ENCODE peak calls at places on chromosome 3, in eight cellular contexts. F is fibroblast of lung; Q is H9; K is CD4-positive, CD25-positive, alpha-beta regulatory T cell; L is CD8-positive, alpha-beta T cell; U is A549; G is NT2/D1; R is aorta. Y is an unnamed sample.

GRCh38 chr3:112699436-112699978 is 58.6 kb upstream of the CCDC80 start:
- DNase-seq in F (peak; percentile 87), Q (no peak), K (no peak), L (no peak), U (peak; percentile 79), G (no peak), R (no peak), Y (no peak)

GRCh38 chr3:113952921-113953320 is 5.1 kb downstream of the ZDHHC23 start:
- DNase-seq in F (no peak), Q (no peak), K (no peak), L (no peak), U (no peak), G (no peak), R (no peak), Y (no peak)

GRCh38 chr3:42014443-42014945 is 52.6 kb upstream of the ULK4 start:
- DNase-seq in F (no peak), Q (no peak), K (no peak), L (no peak), U (no peak), G (no peak), R (no peak), Y (no peak)

GRCh38 chr3:134640378-134640777 is 10.4 kb downstream of the KY start:
- DNase-seq in F (no peak), Q (peak; percentile 9), K (no peak), L (no peak), U (no peak), G (no peak), R (no peak), Y (no peak)

GRCh38 chr3:128488995-128489859 is 3.8 kb downstream of the GATA2 start:
- DNase-seq in F (peak; percentile 69), Q (peak; percentile 52), K (no peak), L (no peak), U (no peak), G (no peak), R (peak; percentile 86), Y (no peak)

GRCh38 chr3:8220291-8220690 is 281.3 kb upstream of the LMCD1 start:
- DNase-seq in F (peak; percentile 28), Q (no peak), K (no peak), L (no peak), U (peak; percentile 29), G (no peak), R (no peak), Y (no peak)

GRCh38 chr3:4581040-4581439 is 87.9 kb downstream of the ITPR1 start:
- DNase-seq in F (no peak), Q (no peak), K (no peak), L (no peak), U (no peak), G (no peak), R (no peak), Y (no peak)

GRCh38 chr3:46312996-46313395 is 40.9 kb upstream of the CCR2 start:
- DNase-seq in F (no peak), Q (no peak), K (no peak), L (no peak), U (no peak), G (no peak), R (no peak), Y (no peak)

GRCh38 chr3:32257641-32258438 is 19.4 kb downstream of the CMTM8 start:
- DNase-seq in F (no peak), Q (no peak), K (no peak), L (no peak), U (peak; percentile 44), G (no peak), R (no peak), Y (no peak)

GRCh38 chr3:32256206-32256605 is 17.7 kb downstream of the CMTM8 start:
- DNase-seq in F (no peak), Q (no peak), K (no peak), L (no peak), U (no peak), G (no peak), R (no peak), Y (no peak)

GRCh38 chr3:32255345-32255744 is 16.9 kb downstream of the CMTM8 start:
- DNase-seq in F (no peak), Q (no peak), K (no peak), L (no peak), U (no peak), G (no peak), R (no peak), Y (no peak)

GRCh38 chr3:32257042-32257441 is 18.6 kb downstream of the CMTM8 start:
- DNase-seq in F (no peak), Q (no peak), K (no peak), L (no peak), U (no peak), G (no peak), R (no peak), Y (no peak)

DNA sequence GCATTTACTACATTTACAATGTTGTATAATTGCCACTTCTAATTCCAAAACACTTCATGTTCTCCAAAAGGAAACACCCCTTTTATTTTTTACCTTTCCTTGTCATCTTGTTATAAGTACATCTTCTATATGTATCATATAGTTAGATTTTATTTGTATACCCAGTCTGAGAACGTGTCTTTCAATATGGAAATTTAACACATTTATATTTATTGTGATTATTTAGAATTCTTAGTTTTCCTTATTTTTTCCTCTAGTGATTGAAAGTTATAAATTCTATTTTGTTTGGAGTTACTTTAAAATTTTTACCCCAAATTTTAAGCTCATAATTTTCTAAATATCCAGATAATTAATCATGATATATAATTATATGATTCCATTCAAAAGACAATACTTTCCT is 15.8 kb downstream of the CMTM8 start:
- DNase-seq in F (no peak), Q (no peak), K (no peak), L (no peak), U (no peak), G (no peak), R (no peak), Y (no peak)
- H3K9me3 ChIP-seq in F (no peaks in the 10 kb centered on the region), Q (no peaks in the 10 kb centered on the region), K (no peaks in the 10 kb centered on the region), L (no peaks in the 10 kb centered on the region), U (peaks cover 17% of the 10 kb centered on the region), G (peaks cover 13% of the 10 kb centered on the region), R (no peaks in the 10 kb centered on the region), Y (no peaks in the 10 kb centered on the region)

GRCh38 chr3:138771585-138771984 is 63.1 kb downstream of the PIK3CB start:
- DNase-seq in F (no peak), Q (no peak), K (no peak), L (no peak), U (no peak), G (no peak), R (no peak), Y (no peak)
- H3K9me3 ChIP-seq in F (peaks cover 1% of the 10 kb centered on the region), Q (peaks cover 23% of the 10 kb centered on the region), K (peaks cover 15% of the 10 kb centered on the region), L (no peaks in the 10 kb centered on the region), U (peaks cover 12% of the 10 kb centered on the region), G (peaks cover 37% of the 10 kb centered on the region), R (no peaks in the 10 kb centered on the region), Y (no peaks in the 10 kb centered on the region)

GRCh38 chr3:31654998-31655397 is 122.3 kb downstream of the STT3B start:
- DNase-seq in F (no peak), Q (no peak), K (no peak), L (no peak), U (no peak), G (no peak), R (no peak), Y (no peak)
- H3K9me3 ChIP-seq in F (no peaks in the 10 kb centered on the region), Q (peaks cover 6% of the 10 kb centered on the region), K (peaks cover 97% of the 10 kb centered on the region), L (peaks cover 41% of the 10 kb centered on the region), U (peaks cover 62% of the 10 kb centered on the region), G (peaks cover 17% of the 10 kb centered on the region), R (peaks cover 2% of the 10 kb centered on the region), Y (peaks cover 29% of the 10 kb centered on the region)

GRCh38 chr3:14296352-14296751 is 106.1 kb upstream of the SLC6A6 start:
- DNase-seq in F (no peak), Q (no peak), K (no peak), L (no peak), U (no peak), G (no peak), R (no peak), Y (no peak)

GRCh38 chr3:14295777-14296176 is 106.6 kb upstream of the SLC6A6 start:
- DNase-seq in F (no peak), Q (no peak), K (no peak), L (no peak), U (no peak), G (no peak), R (no peak), Y (no peak)

GRCh38 chr3:14297784-14298236 is 104.6 kb upstream of the SLC6A6 start:
- DNase-seq in F (peak; percentile 34), Q (no peak), K (no peak), L (no peak), U (no peak), G (no peak), R (no peak), Y (no peak)

GRCh38 chr3:14298442-14298841 is 104.0 kb upstream of the SLC6A6 start:
- DNase-seq in F (no peak), Q (no peak), K (no peak), L (no peak), U (no peak), G (no peak), R (no peak), Y (no peak)

DNA sequence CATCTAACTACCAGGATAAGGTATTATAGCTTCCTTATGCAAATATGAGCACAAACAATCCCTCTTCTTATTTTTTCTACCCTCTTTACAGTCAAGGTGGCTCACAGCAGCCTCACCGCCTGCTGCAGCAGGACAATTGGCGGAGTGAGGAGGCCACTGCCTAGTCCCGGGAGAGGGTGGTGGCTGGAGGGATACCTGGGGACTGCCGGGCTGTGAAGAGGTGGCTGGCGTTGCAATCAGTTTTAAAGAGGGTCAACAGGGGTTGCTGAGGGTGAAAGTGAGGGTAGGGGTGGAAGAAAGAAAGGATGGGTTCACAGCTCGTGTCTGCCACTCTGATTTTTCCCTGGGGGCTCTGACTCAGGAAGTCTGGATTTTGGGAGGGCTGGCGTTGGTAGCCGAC is 105.1 kb upstream of the SLC6A6 start:
- DNase-seq in F (no peak), Q (no peak), K (no peak), L (no peak), U (no peak), G (no peak), R (no peak), Y (no peak)
- H3K9me3 ChIP-seq in F (no peaks in the 10 kb centered on the region), Q (no peaks in the 10 kb centered on the region), K (no peaks in the 10 kb centered on the region), L (no peaks in the 10 kb centered on the region), U (no peaks in the 10 kb centered on the region), G (peaks cover 4% of the 10 kb centered on the region), R (no peaks in the 10 kb centered on the region), Y (no peaks in the 10 kb centered on the region)